ENCODE peak calls at places on chromosomes 1 and 21, in nine cellular contexts. One of them, this sample, is unnamed.

GRCh38 chr1:226033599-226034390 is 28.7 kb upstream of the H3-3A start:
- DNase-seq in endothelial cell: no peak
- DNase-seq in activated T-helper 1 cell treated with Interleukin-2 at 50 U/mL for 16 hours: no peak
- DNase-seq in sigmoid colon: no peak
- DNase-seq in transverse colon: no peak
- DNase-seq in effector memory CD8-positive, alpha-beta T cell: no peak
- DNase-seq in CD4-positive, alpha-beta memory T cell: no peak
- DNase-seq in hepatocyte: no peak
- DNase-seq in substantia nigra: no peak
- DNase-seq in this sample: no peak

GRCh38 chr1:1626207-1627141 is 5.5 kb upstream of the MMP23B start:
- DNase-seq in endothelial cell: no peak
- DNase-seq in activated T-helper 1 cell treated with Interleukin-2 at 50 U/mL for 16 hours: no peak
- DNase-seq in sigmoid colon: peak
- DNase-seq in transverse colon: no peak
- DNase-seq in effector memory CD8-positive, alpha-beta T cell: no peak
- DNase-seq in CD4-positive, alpha-beta memory T cell: no peak
- DNase-seq in hepatocyte: no peak
- DNase-seq in substantia nigra: no peak
- DNase-seq in this sample: no peak

GRCh38 chr21:38903578-38904193 is 98.0 kb downstream of the ETS2 start:
- DNase-seq in endothelial cell: no peak
- DNase-seq in activated T-helper 1 cell treated with Interleukin-2 at 50 U/mL for 16 hours: no peak
- DNase-seq in sigmoid colon: no peak
- DNase-seq in transverse colon: no peak
- DNase-seq in effector memory CD8-positive, alpha-beta T cell: no peak
- DNase-seq in CD4-positive, alpha-beta memory T cell: no peak
- DNase-seq in hepatocyte: peak
- DNase-seq in substantia nigra: no peak
- DNase-seq in this sample: peak

GRCh38 chr1:178241837-178242236 is 147.9 kb downstream of the RASAL2 start:
- DNase-seq in endothelial cell: no peak
- DNase-seq in activated T-helper 1 cell treated with Interleukin-2 at 50 U/mL for 16 hours: no peak
- DNase-seq in sigmoid colon: no peak
- DNase-seq in transverse colon: no peak
- DNase-seq in effector memory CD8-positive, alpha-beta T cell: no peak
- DNase-seq in CD4-positive, alpha-beta memory T cell: no peak
- DNase-seq in hepatocyte: no peak
- DNase-seq in substantia nigra: no peak
- DNase-seq in this sample: no peak

GRCh38 chr1:66371233-66372005 is 162.5 kb upstream of the SGIP1 start:
- DNase-seq in endothelial cell: peak
- DNase-seq in activated T-helper 1 cell treated with Interleukin-2 at 50 U/mL for 16 hours: no peak
- DNase-seq in sigmoid colon: no peak
- DNase-seq in transverse colon: peak
- DNase-seq in effector memory CD8-positive, alpha-beta T cell: no peak
- DNase-seq in CD4-positive, alpha-beta memory T cell: no peak
- DNase-seq in hepatocyte: no peak
- DNase-seq in substantia nigra: no peak
- DNase-seq in this sample: no peak

GRCh38 chr1:152397474-152397873 is 16.6 kb downstream of the CRNN start:
- DNase-seq in endothelial cell: no peak
- DNase-seq in activated T-helper 1 cell treated with Interleukin-2 at 50 U/mL for 16 hours: no peak
- DNase-seq in sigmoid colon: no peak
- DNase-seq in transverse colon: no peak
- DNase-seq in effector memory CD8-positive, alpha-beta T cell: no peak
- DNase-seq in CD4-positive, alpha-beta memory T cell: no peak
- DNase-seq in hepatocyte: no peak
- DNase-seq in substantia nigra: no peak
- DNase-seq in this sample: no peak

GRCh38 chr1:87463917-87464565 is 135.4 kb downstream of the LMO4 start:
- DNase-seq in endothelial cell: no peak
- DNase-seq in activated T-helper 1 cell treated with Interleukin-2 at 50 U/mL for 16 hours: no peak
- DNase-seq in sigmoid colon: no peak
- DNase-seq in transverse colon: peak
- DNase-seq in effector memory CD8-positive, alpha-beta T cell: no peak
- DNase-seq in CD4-positive, alpha-beta memory T cell: no peak
- DNase-seq in hepatocyte: no peak
- DNase-seq in substantia nigra: no peak
- DNase-seq in this sample: no peak

GRCh38 chr1:149844096-149844495 is 55.3 kb upstream of the BOLA1 start:
- DNase-seq in endothelial cell: no peak
- DNase-seq in activated T-helper 1 cell treated with Interleukin-2 at 50 U/mL for 16 hours: no peak
- DNase-seq in sigmoid colon: no peak
- DNase-seq in transverse colon: no peak
- DNase-seq in effector memory CD8-positive, alpha-beta T cell: no peak
- DNase-seq in CD4-positive, alpha-beta memory T cell: no peak
- DNase-seq in hepatocyte: peak
- DNase-seq in substantia nigra: no peak
- DNase-seq in this sample: no peak

GRCh38 chr1:201023517-201023902 is at the start of gene KIF21B:
- DNase-seq in endothelial cell: peak
- DNase-seq in activated T-helper 1 cell treated with Interleukin-2 at 50 U/mL for 16 hours: peak
- DNase-seq in sigmoid colon: peak
- DNase-seq in transverse colon: peak
- DNase-seq in effector memory CD8-positive, alpha-beta T cell: peak
- DNase-seq in CD4-positive, alpha-beta memory T cell: peak
- DNase-seq in hepatocyte: peak
- DNase-seq in substantia nigra: peak
- DNase-seq in this sample: peak

GRCh38 chr1:115430717-115431116 is 92.7 kb upstream of the NGF start:
- DNase-seq in endothelial cell: no peak
- DNase-seq in activated T-helper 1 cell treated with Interleukin-2 at 50 U/mL for 16 hours: no peak
- DNase-seq in sigmoid colon: no peak
- DNase-seq in transverse colon: no peak
- DNase-seq in effector memory CD8-positive, alpha-beta T cell: no peak
- DNase-seq in CD4-positive, alpha-beta memory T cell: no peak
- DNase-seq in hepatocyte: peak
- DNase-seq in substantia nigra: no peak
- DNase-seq in this sample: no peak

GRCh38 chr1:2935766-2936390 is 85.4 kb upstream of the ACTRT2 start:
- DNase-seq in endothelial cell: no peak
- DNase-seq in activated T-helper 1 cell treated with Interleukin-2 at 50 U/mL for 16 hours: no peak
- DNase-seq in sigmoid colon: no peak
- DNase-seq in transverse colon: no peak
- DNase-seq in effector memory CD8-positive, alpha-beta T cell: no peak
- DNase-seq in CD4-positive, alpha-beta memory T cell: no peak
- DNase-seq in hepatocyte: no peak
- DNase-seq in substantia nigra: no peak
- DNase-seq in this sample: no peak

GRCh38 chr1:87151500-87152421 is 176.9 kb upstream of the LMO4 start:
- DNase-seq in endothelial cell: peak
- DNase-seq in activated T-helper 1 cell treated with Interleukin-2 at 50 U/mL for 16 hours: no peak
- DNase-seq in sigmoid colon: peak
- DNase-seq in transverse colon: peak
- DNase-seq in effector memory CD8-positive, alpha-beta T cell: no peak
- DNase-seq in CD4-positive, alpha-beta memory T cell: no peak
- DNase-seq in hepatocyte: peak
- DNase-seq in substantia nigra: no peak
- DNase-seq in this sample: peak

GRCh38 chr1:53406551-53407235 is 52.5 kb upstream of the DMRTB1 start:
- DNase-seq in endothelial cell: no peak
- DNase-seq in activated T-helper 1 cell treated with Interleukin-2 at 50 U/mL for 16 hours: no peak
- DNase-seq in sigmoid colon: peak
- DNase-seq in transverse colon: no peak
- DNase-seq in effector memory CD8-positive, alpha-beta T cell: no peak
- DNase-seq in CD4-positive, alpha-beta memory T cell: no peak
- DNase-seq in hepatocyte: no peak
- DNase-seq in substantia nigra: no peak
- DNase-seq in this sample: no peak

GRCh38 chr1:90106271-90106670 is 111.4 kb downstream of the ZNF326 start:
- DNase-seq in endothelial cell: no peak
- DNase-seq in activated T-helper 1 cell treated with Interleukin-2 at 50 U/mL for 16 hours: no peak
- DNase-seq in sigmoid colon: no peak
- DNase-seq in transverse colon: no peak
- DNase-seq in effector memory CD8-positive, alpha-beta T cell: no peak
- DNase-seq in CD4-positive, alpha-beta memory T cell: no peak
- DNase-seq in hepatocyte: no peak
- DNase-seq in substantia nigra: no peak
- DNase-seq in this sample: no peak

GRCh38 chr1:47963568-47963973 is 33.6 kb downstream of the TRABD2B start:
- DNase-seq in endothelial cell: no peak
- DNase-seq in activated T-helper 1 cell treated with Interleukin-2 at 50 U/mL for 16 hours: no peak
- DNase-seq in sigmoid colon: peak
- DNase-seq in transverse colon: no peak
- DNase-seq in effector memory CD8-positive, alpha-beta T cell: no peak
- DNase-seq in CD4-positive, alpha-beta memory T cell: no peak
- DNase-seq in hepatocyte: peak
- DNase-seq in substantia nigra: no peak
- DNase-seq in this sample: no peak

GRCh38 chr21:45318556-45319341 is 31.1 kb upstream of the POFUT2 start:
- DNase-seq in endothelial cell: no peak
- DNase-seq in activated T-helper 1 cell treated with Interleukin-2 at 50 U/mL for 16 hours: no peak
- DNase-seq in sigmoid colon: peak
- DNase-seq in transverse colon: peak
- DNase-seq in effector memory CD8-positive, alpha-beta T cell: no peak
- DNase-seq in CD4-positive, alpha-beta memory T cell: no peak
- DNase-seq in hepatocyte: peak
- DNase-seq in substantia nigra: no peak
- DNase-seq in this sample: no peak

GRCh38 chr21:45380566-45380965 is 24.4 kb upstream of the COL18A1 start:
- DNase-seq in endothelial cell: no peak
- DNase-seq in activated T-helper 1 cell treated with Interleukin-2 at 50 U/mL for 16 hours: no peak
- DNase-seq in sigmoid colon: peak
- DNase-seq in transverse colon: no peak
- DNase-seq in effector memory CD8-positive, alpha-beta T cell: no peak
- DNase-seq in CD4-positive, alpha-beta memory T cell: no peak
- DNase-seq in hepatocyte: no peak
- DNase-seq in substantia nigra: no peak
- DNase-seq in this sample: no peak

GRCh38 chr1:34270181-34270580 is 93.5 kb downstream of the C1orf94 start:
- DNase-seq in endothelial cell: no peak
- DNase-seq in activated T-helper 1 cell treated with Interleukin-2 at 50 U/mL for 16 hours: no peak
- DNase-seq in sigmoid colon: no peak
- DNase-seq in transverse colon: no peak
- DNase-seq in effector memory CD8-positive, alpha-beta T cell: no peak
- DNase-seq in CD4-positive, alpha-beta memory T cell: no peak
- DNase-seq in hepatocyte: no peak
- DNase-seq in substantia nigra: no peak
- DNase-seq in this sample: no peak

GRCh38 chr1:45272943-45273342 is 53.8 kb upstream of the HPDL start:
- DNase-seq in endothelial cell: no peak
- DNase-seq in activated T-helper 1 cell treated with Interleukin-2 at 50 U/mL for 16 hours: no peak
- DNase-seq in sigmoid colon: no peak
- DNase-seq in transverse colon: no peak
- DNase-seq in effector memory CD8-positive, alpha-beta T cell: no peak
- DNase-seq in CD4-positive, alpha-beta memory T cell: no peak
- DNase-seq in hepatocyte: no peak
- DNase-seq in substantia nigra: no peak
- DNase-seq in this sample: no peak

GRCh38 chr1:243712890-243713425 is 137.1 kb downstream of the AKT3 start:
- DNase-seq in endothelial cell: no peak
- DNase-seq in activated T-helper 1 cell treated with Interleukin-2 at 50 U/mL for 16 hours: no peak
- DNase-seq in sigmoid colon: no peak
- DNase-seq in transverse colon: no peak
- DNase-seq in effector memory CD8-positive, alpha-beta T cell: no peak
- DNase-seq in CD4-positive, alpha-beta memory T cell: no peak
- DNase-seq in hepatocyte: no peak
- DNase-seq in substantia nigra: no peak
- DNase-seq in this sample: no peak

GRCh38 chr1:24743404-24744211 is 1.6 kb upstream of the CLIC4 start:
- DNase-seq in endothelial cell: no peak
- DNase-seq in activated T-helper 1 cell treated with Interleukin-2 at 50 U/mL for 16 hours: no peak
- DNase-seq in sigmoid colon: no peak
- DNase-seq in transverse colon: no peak
- DNase-seq in effector memory CD8-positive, alpha-beta T cell: no peak
- DNase-seq in CD4-positive, alpha-beta memory T cell: no peak
- DNase-seq in hepatocyte: peak
- DNase-seq in substantia nigra: no peak
- DNase-seq in this sample: no peak

GRCh38 chr1:218529691-218530310 is 184.7 kb downstream of the TGFB2 start:
- DNase-seq in endothelial cell: no peak
- DNase-seq in activated T-helper 1 cell treated with Interleukin-2 at 50 U/mL for 16 hours: no peak
- DNase-seq in sigmoid colon: no peak
- DNase-seq in transverse colon: no peak
- DNase-seq in effector memory CD8-positive, alpha-beta T cell: no peak
- DNase-seq in CD4-positive, alpha-beta memory T cell: no peak
- DNase-seq in hepatocyte: no peak
- DNase-seq in substantia nigra: no peak
- DNase-seq in this sample: no peak

GRCh38 chr1:72280714-72281113 is 1.6 kb downstream of the NEGR1 start:
- DNase-seq in endothelial cell: no peak
- DNase-seq in activated T-helper 1 cell treated with Interleukin-2 at 50 U/mL for 16 hours: no peak
- DNase-seq in sigmoid colon: no peak
- DNase-seq in transverse colon: no peak
- DNase-seq in effector memory CD8-positive, alpha-beta T cell: no peak
- DNase-seq in CD4-positive, alpha-beta memory T cell: no peak
- DNase-seq in hepatocyte: no peak
- DNase-seq in substantia nigra: no peak
- DNase-seq in this sample: peak

GRCh38 chr1:95731466-95731865 is 497.5 kb downstream of the RWDD3 start:
- DNase-seq in endothelial cell: no peak
- DNase-seq in activated T-helper 1 cell treated with Interleukin-2 at 50 U/mL for 16 hours: no peak
- DNase-seq in sigmoid colon: no peak
- DNase-seq in transverse colon: no peak
- DNase-seq in effector memory CD8-positive, alpha-beta T cell: no peak
- DNase-seq in CD4-positive, alpha-beta memory T cell: no peak
- DNase-seq in hepatocyte: no peak
- DNase-seq in substantia nigra: no peak
- DNase-seq in this sample: no peak

GRCh38 chr1:150268706-150269403 is at the start of gene APH1A:
- DNase-seq in endothelial cell: peak
- DNase-seq in activated T-helper 1 cell treated with Interleukin-2 at 50 U/mL for 16 hours: peak
- DNase-seq in sigmoid colon: peak
- DNase-seq in transverse colon: peak
- DNase-seq in effector memory CD8-positive, alpha-beta T cell: peak
- DNase-seq in CD4-positive, alpha-beta memory T cell: peak
- DNase-seq in hepatocyte: peak
- DNase-seq in substantia nigra: peak
- DNase-seq in this sample: peak

GRCh38 chr1:216903389-216903754 is 180.1 kb upstream of the ESRRG start:
- DNase-seq in endothelial cell: no peak
- DNase-seq in activated T-helper 1 cell treated with Interleukin-2 at 50 U/mL for 16 hours: no peak
- DNase-seq in sigmoid colon: no peak
- DNase-seq in transverse colon: no peak
- DNase-seq in effector memory CD8-positive, alpha-beta T cell: no peak
- DNase-seq in CD4-positive, alpha-beta memory T cell: no peak
- DNase-seq in hepatocyte: peak
- DNase-seq in substantia nigra: no peak
- DNase-seq in this sample: no peak

GRCh38 chr1:77316006-77316405 is 34.2 kb downstream of the AK5 start:
- DNase-seq in endothelial cell: no peak
- DNase-seq in activated T-helper 1 cell treated with Interleukin-2 at 50 U/mL for 16 hours: no peak
- DNase-seq in sigmoid colon: no peak
- DNase-seq in transverse colon: no peak
- DNase-seq in effector memory CD8-positive, alpha-beta T cell: no peak
- DNase-seq in CD4-positive, alpha-beta memory T cell: no peak
- DNase-seq in hepatocyte: no peak
- DNase-seq in substantia nigra: no peak
- DNase-seq in this sample: no peak

GRCh38 chr1:23019851-23020625 is 770 bp downstream of the KDM1A start:
- DNase-seq in endothelial cell: peak
- DNase-seq in activated T-helper 1 cell treated with Interleukin-2 at 50 U/mL for 16 hours: no peak
- DNase-seq in sigmoid colon: peak
- DNase-seq in transverse colon: peak
- DNase-seq in effector memory CD8-positive, alpha-beta T cell: no peak
- DNase-seq in CD4-positive, alpha-beta memory T cell: peak
- DNase-seq in hepatocyte: peak
- DNase-seq in substantia nigra: no peak
- DNase-seq in this sample: peak

GRCh38 chr1:10814312-10814711 is 17.9 kb upstream of the CASZ1 start:
- DNase-seq in endothelial cell: no peak
- DNase-seq in activated T-helper 1 cell treated with Interleukin-2 at 50 U/mL for 16 hours: no peak
- DNase-seq in sigmoid colon: no peak
- DNase-seq in transverse colon: no peak
- DNase-seq in effector memory CD8-positive, alpha-beta T cell: no peak
- DNase-seq in CD4-positive, alpha-beta memory T cell: no peak
- DNase-seq in hepatocyte: no peak
- DNase-seq in substantia nigra: no peak
- DNase-seq in this sample: no peak

GRCh38 chr21:42878993-42879787 is at the start of gene WDR4:
- DNase-seq in endothelial cell: peak
- DNase-seq in activated T-helper 1 cell treated with Interleukin-2 at 50 U/mL for 16 hours: peak
- DNase-seq in sigmoid colon: peak
- DNase-seq in transverse colon: peak
- DNase-seq in effector memory CD8-positive, alpha-beta T cell: peak
- DNase-seq in CD4-positive, alpha-beta memory T cell: peak
- DNase-seq in hepatocyte: peak
- DNase-seq in substantia nigra: peak
- DNase-seq in this sample: peak

This sample was measured in D341Med.